ENCODE peak calls at places on chromosomes 11 and 22, in eight cellular contexts. I is A172; M is WTC11; E is left colon; Q is stimulated activated CD8-positive, alpha-beta memory T cell treated with anti-CD3 and anti-CD28 coated beads, Interleukin-15, amount 100 ng/mL, for 1 hour; P is mesenchymal stem cell; Y is stimulated activated effector memory CD8-positive, alpha-beta T cell treated with anti-CD3 and anti-CD28 coated beads, Interleukin-12 subunit alpha, Interleukin-12 subunit beta, amount 100 ng/mL, for 72 hours; X is neural crest cell. W is an unnamed sample.

GRCh38 chr11:625636-626319 is 1.0 kb upstream of the CDHR5 start:
- DNase-seq in X (no peak), M (no peak), Y (no peak), P (no peak), E (peak; percentile 73), Q (no peak), I (no peak), W (no peak)

GRCh38 chr11:68269414-68270081 is 2.2 kb downstream of the C11orf24 start:
- DNase-seq in P (peak; percentile 90), M (no peak), Y (no peak), I (peak; percentile 49), E (no peak), X (no peak), Q (no peak), W (no peak)

GRCh38 chr11:115659061-115659963 is 155.1 kb upstream of the CADM1 start:
- DNase-seq in M (peak; percentile 41), I (no peak), E (no peak), X (no peak), P (peak; percentile 29), Y (no peak), Q (no peak), W (no peak)

GRCh38 chr11:83641511-83641910 is 355.3 kb upstream of the CCDC90B start:
- DNase-seq in E (no peak), Y (no peak), P (peak; percentile 27), M (peak; percentile 13), X (no peak), Q (no peak), I (no peak), W (no peak)

GRCh38 chr11:126088999-126089398 is 26.3 kb upstream of the CDON start:
- DNase-seq in E (no peak), Y (no peak), Q (no peak), P (no peak), X (no peak), I (no peak), M (no peak), W (no peak)

GRCh38 chr11:32870676-32871075 is 21.9 kb upstream of the QSER1 start:
- DNase-seq in I (no peak), Y (no peak), E (no peak), X (no peak), Q (no peak), M (peak; percentile 61), P (no peak), W (peak; percentile 23)

GRCh38 chr11:2746401-2747230 is 46.8 kb upstream of the KCNQ1OT1 start:
- DNase-seq in P (no peak), Y (no peak), I (no peak), M (no peak), Q (no peak), X (no peak), E (no peak), W (no peak)

GRCh38 chr22:50190182-50190951 is 4.7 kb downstream of the TRABD start:
- DNase-seq in P (peak; percentile 53), X (no peak), E (peak; percentile 88), I (no peak), M (peak; percentile 68), Y (peak; percentile 90), Q (peak; percentile 47), W (peak; percentile 93)

GRCh38 chr11:6650980-6651379 is 4.6 kb downstream of the DCHS1 start:
- DNase-seq in P (no peak), M (no peak), X (no peak), I (peak; percentile 57), Q (no peak), Y (no peak), E (no peak), W (no peak)

GRCh38 chr11:119904636-119905035 is 175.6 kb upstream of the NECTIN1 start:
- DNase-seq in P (no peak), I (no peak), M (no peak), X (no peak), Y (no peak), Q (no peak), E (peak; percentile 60), W (no peak)

GRCh38 chr11:8269636-8270035 is 6.0 kb upstream of the LMO1 start:
- DNase-seq in Y (no peak), P (no peak), I (no peak), Q (no peak), M (no peak), E (no peak), X (no peak), W (no peak)

GRCh38 chr11:85027346-85027745 is 599.8 kb downstream of the DLG2 start:
- DNase-seq in I (no peak), P (no peak), X (no peak), M (no peak), E (no peak), Q (no peak), Y (no peak), W (no peak)

GRCh38 chr11:90332415-90332814 is 109.6 kb upstream of the CHORDC1 start:
- DNase-seq in P (no peak), E (no peak), I (no peak), M (no peak), Y (no peak), X (no peak), Q (no peak), W (no peak)

GRCh38 chr11:78784321-78785061 is 209.8 kb upstream of the NARS2 start:
- DNase-seq in E (no peak), Q (no peak), M (no peak), X (no peak), P (peak; percentile 80), I (peak; percentile 6), Y (no peak), W (no peak)

GRCh38 chr22:22818861-22819855 is 68.5 kb upstream of the IGLL5 start:
- DNase-seq in X (no peak), Y (no peak), E (no peak), I (no peak), P (no peak), Q (no peak), M (no peak), W (no peak)

GRCh38 chr11:121105063-121105480 is 4.0 kb downstream of the TECTA start:
- DNase-seq in M (no peak), Y (no peak), Q (no peak), I (no peak), E (no peak), X (no peak), P (peak; percentile 14), W (no peak)

GRCh38 chr11:36097219-36097650 is 153.4 kb downstream of the LDLRAD3 start:
- DNase-seq in X (no peak), I (no peak), M (no peak), Q (no peak), P (no peak), Y (no peak), E (no peak), W (no peak)

GRCh38 chr22:41952713-41953112 is 763 bp downstream of the SMIM45 start:
- DNase-seq in I (no peak), P (no peak), X (no peak), E (no peak), Q (no peak), M (no peak), Y (no peak), W (no peak)

GRCh38 chr11:12056112-12056511 is 47.7 kb upstream of the DKK3 start:
- DNase-seq in P (no peak), X (no peak), Q (no peak), E (no peak), I (no peak), M (no peak), Y (no peak), W (no peak)

GRCh38 chr22:49140921-49141680 is 686.6 kb downstream of the BRD1 start:
- DNase-seq in P (no peak), M (no peak), X (no peak), E (no peak), Y (no peak), I (no peak), Q (no peak), W (no peak)

GRCh38 chr11:134181707-134182106 is 42.1 kb downstream of the NCAPD3 start:
- DNase-seq in X (no peak), Y (no peak), I (no peak), M (no peak), P (no peak), Q (no peak), E (no peak), W (no peak)

GRCh38 chr11:75320046-75320618 is 31.3 kb downstream of the ARRB1 start:
- DNase-seq in M (no peak), Q (no peak), Y (no peak), X (no peak), P (no peak), I (no peak), E (no peak), W (no peak)

GRCh38 chr11:10784229-10785145 is 24.2 kb downstream of the EIF4G2 start:
- DNase-seq in E (no peak), M (no peak), X (no peak), Y (no peak), I (no peak), Q (no peak), P (peak; percentile 23), W (no peak)

GRCh38 chr11:1694846-1695547 is 2.0 kb upstream of the KRTAP5-6 start:
- DNase-seq in Y (no peak), I (no peak), Q (no peak), X (no peak), P (no peak), E (no peak), M (no peak), W (no peak)

GRCh38 chr11:29452131-29452530 is 564.7 kb downstream of the KCNA4 start:
- DNase-seq in M (no peak), I (peak; percentile 55), Y (no peak), P (no peak), Q (no peak), X (no peak), E (no peak), W (no peak)

GRCh38 chr11:47186937-47187681 is 875 bp upstream of the PACSIN3 start:
- DNase-seq in X (peak; percentile 26), M (peak; percentile 74), P (peak; percentile 74), E (peak; percentile 66), Q (no peak), I (no peak), Y (no peak), W (peak; percentile 87)

GRCh38 chr22:34866501-34867171 is 199.3 kb upstream of the ISX start:
- DNase-seq in M (no peak), I (no peak), E (no peak), P (peak; percentile 20), Y (no peak), Q (no peak), X (no peak), W (no peak)

GRCh38 chr22:45704648-45705047 is 33.0 kb downstream of the ATXN10 start:
- DNase-seq in Y (no peak), Q (no peak), I (no peak), X (no peak), P (no peak), M (no peak), E (no peak), W (no peak)

GRCh38 chr11:27233654-27234042 is 129.4 kb downstream of the CCDC34 start:
- DNase-seq in P (no peak), X (no peak), E (no peak), M (no peak), Y (no peak), I (no peak), Q (no peak), W (no peak)

W was measured in RPMI8226.